ENCODE peak calls at places on chromosomes 13 and 19, in seven cellular contexts. One of them, this sample, is unnamed.

GRCh38 chr19:10894911-10895213 is 23.5 kb downstream of the CARM1 start:
- DNase-seq in GM23248: no peak
- DNase-seq in fibroblast of mammary gland: no peak
- DNase-seq in A549: no peak
- DNase-seq in suprapubic skin: no peak
- DNase-seq in neuronal stem cell: no peak
- DNase-seq in AG09309: no peak
- DNase-seq in this sample: no peak

GRCh38 chr19:18881491-18881890 is 14.5 kb downstream of the CERS1 start:
- DNase-seq in GM23248: no peak
- DNase-seq in fibroblast of mammary gland: no peak
- DNase-seq in A549: no peak
- DNase-seq in suprapubic skin: no peak
- DNase-seq in neuronal stem cell: no peak
- DNase-seq in AG09309: no peak
- DNase-seq in this sample: no peak

GRCh38 chr19:56094449-56094848 is 26.6 kb downstream of the ZNF787 start:
- DNase-seq in GM23248: no peak
- DNase-seq in fibroblast of mammary gland: no peak
- DNase-seq in A549: no peak
- DNase-seq in suprapubic skin: no peak
- DNase-seq in neuronal stem cell: no peak
- DNase-seq in AG09309: no peak
- DNase-seq in this sample: no peak

GRCh38 chr19:3029070-3029923 is at the start of gene TLE2:
- DNase-seq in GM23248: peak; percentile 38
- DNase-seq in fibroblast of mammary gland: no peak
- DNase-seq in A549: no peak
- DNase-seq in suprapubic skin: no peak
- DNase-seq in neuronal stem cell: no peak
- DNase-seq in AG09309: no peak
- DNase-seq in this sample: no peak

GRCh38 chr13:39816936-39817335 is 161.5 kb downstream of the COG6 start:
- DNase-seq in GM23248: no peak
- DNase-seq in fibroblast of mammary gland: peak; percentile 16
- DNase-seq in A549: no peak
- DNase-seq in suprapubic skin: no peak
- DNase-seq in neuronal stem cell: no peak
- DNase-seq in AG09309: no peak
- DNase-seq in this sample: no peak

GRCh38 chr13:47588676-47589075 is 412.4 kb downstream of the SUCLA2 start:
- DNase-seq in GM23248: no peak
- DNase-seq in fibroblast of mammary gland: no peak
- DNase-seq in A549: no peak
- DNase-seq in suprapubic skin: no peak
- DNase-seq in neuronal stem cell: no peak
- DNase-seq in AG09309: no peak
- DNase-seq in this sample: no peak

GRCh38 chr13:36918246-36919060 is 1.6 kb downstream of the SMAD9 start:
- DNase-seq in GM23248: peak; percentile 58
- DNase-seq in fibroblast of mammary gland: peak; percentile 14
- DNase-seq in A549: no peak
- DNase-seq in suprapubic skin: no peak
- DNase-seq in neuronal stem cell: no peak
- DNase-seq in AG09309: no peak
- DNase-seq in this sample: peak; percentile 32

GRCh38 chr19:58217069-58217481 is 11.6 kb upstream of the ZNF544 start:
- DNase-seq in GM23248: no peak
- DNase-seq in fibroblast of mammary gland: no peak
- DNase-seq in A549: no peak
- DNase-seq in suprapubic skin: no peak
- DNase-seq in neuronal stem cell: no peak
- DNase-seq in AG09309: no peak
- DNase-seq in this sample: no peak

GRCh38 chr19:16180611-16181010 is 4.6 kb upstream of the FAM32A start:
- DNase-seq in GM23248: peak; percentile 81
- DNase-seq in fibroblast of mammary gland: peak; percentile 77
- DNase-seq in A549: no peak
- DNase-seq in suprapubic skin: no peak
- DNase-seq in neuronal stem cell: no peak
- DNase-seq in AG09309: peak; percentile 54
- DNase-seq in this sample: peak; percentile 63

GRCh38 chr19:10214784-10215183 is 16.3 kb downstream of the S1PR2 start:
- DNase-seq in GM23248: peak; percentile 79
- DNase-seq in fibroblast of mammary gland: peak; percentile 66
- DNase-seq in A549: no peak
- DNase-seq in suprapubic skin: no peak
- DNase-seq in neuronal stem cell: no peak
- DNase-seq in AG09309: no peak
- DNase-seq in this sample: peak; percentile 82

GRCh38 chr13:33158830-33159229 is 126.7 kb downstream of the STARD13 start:
- DNase-seq in GM23248: no peak
- DNase-seq in fibroblast of mammary gland: peak; percentile 17
- DNase-seq in A549: no peak
- DNase-seq in suprapubic skin: no peak
- DNase-seq in neuronal stem cell: no peak
- DNase-seq in AG09309: no peak
- DNase-seq in this sample: no peak

GRCh38 chr13:95349267-95349666 is 48.0 kb upstream of the ABCC4 start:
- DNase-seq in GM23248: peak; percentile 12
- DNase-seq in fibroblast of mammary gland: peak; percentile 30
- DNase-seq in A549: peak; percentile 13
- DNase-seq in suprapubic skin: no peak
- DNase-seq in neuronal stem cell: no peak
- DNase-seq in AG09309: no peak
- DNase-seq in this sample: no peak

DNA sequence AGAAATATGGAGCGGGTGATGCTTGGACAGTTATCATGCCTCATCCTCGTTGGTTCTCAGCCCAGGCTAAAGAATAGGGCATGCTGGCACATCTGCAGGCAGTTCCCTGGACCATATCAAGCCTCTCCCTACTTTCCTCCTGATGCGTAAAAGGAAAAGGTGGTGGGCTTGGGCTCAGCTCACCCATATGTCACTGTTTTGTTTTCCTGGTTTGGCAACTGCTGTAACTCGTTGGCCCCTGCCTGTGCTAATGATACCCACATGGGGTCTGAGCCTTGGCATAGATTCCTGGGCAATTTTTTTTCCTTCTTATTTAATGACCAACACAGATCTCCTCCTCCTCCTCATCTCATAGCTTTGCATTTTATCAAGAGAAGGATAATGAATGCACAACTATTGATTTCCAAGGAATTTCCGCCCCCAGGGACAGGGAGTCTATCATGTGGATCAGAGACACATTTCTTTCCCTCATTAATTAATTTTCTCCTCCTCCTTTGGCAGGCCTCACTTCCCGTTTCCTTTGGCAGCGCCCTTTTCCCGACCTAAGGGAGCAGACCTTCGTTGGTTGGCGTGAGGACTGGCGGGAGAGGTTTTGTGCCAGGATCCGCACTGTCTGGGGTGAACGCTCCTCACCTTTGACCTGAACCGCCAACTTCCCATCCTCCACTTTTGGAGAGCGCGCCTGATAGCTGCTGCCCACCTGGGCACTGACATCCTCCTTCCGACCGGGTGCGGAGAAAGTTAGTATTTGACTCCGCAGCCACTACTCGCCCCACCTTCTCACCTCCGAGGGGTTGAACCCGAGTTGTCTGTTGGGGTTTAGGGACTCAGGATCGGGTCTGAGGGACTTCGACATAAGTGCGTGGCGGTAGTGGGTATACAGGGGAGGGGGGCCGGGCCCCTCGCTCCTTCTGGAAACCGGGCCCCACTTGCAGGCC is 3.4 kb upstream of the POU4F1 start:
- DNase-seq in GM23248: no peak
- DNase-seq in fibroblast of mammary gland: no peak
- DNase-seq in A549: no peak
- DNase-seq in suprapubic skin: no peak
- DNase-seq in neuronal stem cell: peak; percentile 12
- DNase-seq in AG09309: no peak
- DNase-seq in this sample: no peak
- H3K4me3 ChIP-seq in GM23248: no peak overlapping the region
- H3K4me3 ChIP-seq in fibroblast of mammary gland: no peak overlapping the region
- H3K4me3 ChIP-seq in A549: no peak overlapping the region
- H3K4me3 ChIP-seq in suprapubic skin: peak overlapping the region; percentile 22
- H3K4me3 ChIP-seq in neuronal stem cell: no peak overlapping the region
- H3K4me3 ChIP-seq in AG09309: no peak overlapping the region
- H3K4me3 ChIP-seq in this sample: no peak overlapping the region

GRCh38 chr19:1889907-1890306 is 4.6 kb upstream of the ABHD17A start:
- DNase-seq in GM23248: no peak
- DNase-seq in fibroblast of mammary gland: no peak
- DNase-seq in A549: no peak
- DNase-seq in suprapubic skin: no peak
- DNase-seq in neuronal stem cell: no peak
- DNase-seq in AG09309: no peak
- DNase-seq in this sample: no peak
- H3K4me3 ChIP-seq in GM23248: no peak overlapping the region
- H3K4me3 ChIP-seq in fibroblast of mammary gland: no peak overlapping the region
- H3K4me3 ChIP-seq in A549: no peak overlapping the region
- H3K4me3 ChIP-seq in suprapubic skin: no peak overlapping the region
- H3K4me3 ChIP-seq in neuronal stem cell: no peak overlapping the region
- H3K4me3 ChIP-seq in AG09309: no peak overlapping the region
- H3K4me3 ChIP-seq in this sample: no peak overlapping the region

GRCh38 chr19:34176581-34176980 is 4.3 kb downstream of the LSM14A start:
- DNase-seq in GM23248: no peak
- DNase-seq in fibroblast of mammary gland: no peak
- DNase-seq in A549: no peak
- DNase-seq in suprapubic skin: no peak
- DNase-seq in neuronal stem cell: no peak
- DNase-seq in AG09309: no peak
- DNase-seq in this sample: no peak
- H3K4me3 ChIP-seq in GM23248: peak overlapping the region; percentile 88
- H3K4me3 ChIP-seq in fibroblast of mammary gland: no peak overlapping the region
- H3K4me3 ChIP-seq in A549: no peak overlapping the region
- H3K4me3 ChIP-seq in suprapubic skin: no peak overlapping the region
- H3K4me3 ChIP-seq in neuronal stem cell: no peak overlapping the region
- H3K4me3 ChIP-seq in AG09309: no peak overlapping the region
- H3K4me3 ChIP-seq in this sample: no peak overlapping the region

DNA sequence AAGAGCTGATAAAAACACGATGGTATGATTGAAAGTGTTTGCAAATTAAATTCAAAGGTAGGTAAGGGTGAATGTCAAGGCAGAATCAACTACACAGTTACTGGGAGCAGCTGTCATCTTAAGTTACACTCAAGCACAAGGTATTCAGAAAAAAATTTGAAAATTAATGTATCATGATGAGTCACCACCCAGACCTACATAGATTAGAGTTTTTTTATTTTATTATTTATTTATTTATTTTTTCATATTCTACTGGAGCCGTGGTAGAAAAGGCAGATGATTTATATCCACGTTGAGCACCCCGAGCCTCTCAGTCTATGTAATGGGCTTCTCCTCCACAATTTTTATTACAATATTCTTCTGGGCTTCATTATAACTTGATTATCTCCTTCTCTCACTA is 728.9 kb upstream of the ARGLU1 start:
- DNase-seq in GM23248: peak; percentile 55
- DNase-seq in fibroblast of mammary gland: peak; percentile 18
- DNase-seq in A549: no peak
- DNase-seq in suprapubic skin: no peak
- DNase-seq in neuronal stem cell: no peak
- DNase-seq in AG09309: no peak
- DNase-seq in this sample: no peak
- H3K4me3 ChIP-seq in GM23248: no peak overlapping the region
- H3K4me3 ChIP-seq in fibroblast of mammary gland: no peak overlapping the region
- H3K4me3 ChIP-seq in A549: no peak overlapping the region
- H3K4me3 ChIP-seq in suprapubic skin: no peak overlapping the region
- H3K4me3 ChIP-seq in neuronal stem cell: no peak overlapping the region
- H3K4me3 ChIP-seq in AG09309: no peak overlapping the region
- H3K4me3 ChIP-seq in this sample: no peak overlapping the region

GRCh38 chr13:90305796-90306195 is 1041.7 kb upstream of the MIR17HG start:
- DNase-seq in GM23248: no peak
- DNase-seq in fibroblast of mammary gland: no peak
- DNase-seq in A549: no peak
- DNase-seq in suprapubic skin: no peak
- DNase-seq in neuronal stem cell: no peak
- DNase-seq in AG09309: no peak
- DNase-seq in this sample: no peak
- H3K4me3 ChIP-seq in GM23248: no peak overlapping the region
- H3K4me3 ChIP-seq in fibroblast of mammary gland: no peak overlapping the region
- H3K4me3 ChIP-seq in A549: no peak overlapping the region
- H3K4me3 ChIP-seq in suprapubic skin: no peak overlapping the region
- H3K4me3 ChIP-seq in neuronal stem cell: no peak overlapping the region
- H3K4me3 ChIP-seq in AG09309: no peak overlapping the region
- H3K4me3 ChIP-seq in this sample: no peak overlapping the region

This sample was measured in foreskin fibroblast.